ENCODE peak calls at places on chromosomes 12 and 14, in six cellular contexts. One of them, this sample, is unnamed.

GRCh38 chr12:46921048-46921753 is 95.4 kb upstream of the SLC38A4 start:
- DNase-seq in A549: peak; percentile 31
- DNase-seq in HCT116: no peak
- DNase-seq in K562: no peak
- DNase-seq in H1: no peak
- DNase-seq in GM12878: no peak
- DNase-seq in this sample: no peak

GRCh38 chr14:48967419-48967818 is 618.8 kb downstream of the RPS29 start:
- DNase-seq in A549: no peak
- DNase-seq in HCT116: no peak
- DNase-seq in K562: no peak
- DNase-seq in H1: no peak
- DNase-seq in GM12878: no peak
- DNase-seq in this sample: no peak

GRCh38 chr12:43976027-43976426 is 140.1 kb downstream of the TMEM117 start:
- DNase-seq in A549: no peak
- DNase-seq in HCT116: no peak
- DNase-seq in K562: no peak
- DNase-seq in H1: no peak
- DNase-seq in GM12878: no peak
- DNase-seq in this sample: no peak

GRCh38 chr14:35320472-35320871 is 28.3 kb downstream of the PSMA6 start:
- DNase-seq in A549: no peak
- DNase-seq in HCT116: no peak
- DNase-seq in K562: no peak
- DNase-seq in H1: no peak
- DNase-seq in GM12878: no peak
- DNase-seq in this sample: no peak

GRCh38 chr12:80373666-80374065 is 70.4 kb upstream of the PTPRQ start:
- DNase-seq in A549: no peak
- DNase-seq in HCT116: no peak
- DNase-seq in K562: no peak
- DNase-seq in H1: no peak
- DNase-seq in GM12878: no peak
- DNase-seq in this sample: no peak

GRCh38 chr14:26332966-26333365 is 264.9 kb downstream of the NOVA1 start:
- DNase-seq in A549: no peak
- DNase-seq in HCT116: no peak
- DNase-seq in K562: no peak
- DNase-seq in H1: no peak
- DNase-seq in GM12878: no peak
- DNase-seq in this sample: no peak

GRCh38 chr14:59283380-59283779 is 94.9 kb downstream of the DAAM1 start:
- DNase-seq in A549: no peak
- DNase-seq in HCT116: no peak
- DNase-seq in K562: no peak
- DNase-seq in H1: no peak
- DNase-seq in GM12878: no peak
- DNase-seq in this sample: no peak

GRCh38 chr12:25320123-25321006 is 69.6 kb upstream of the KRAS start:
- DNase-seq in A549: no peak
- DNase-seq in HCT116: no peak
- DNase-seq in K562: no peak
- DNase-seq in H1: no peak
- DNase-seq in GM12878: peak; percentile 82
- DNase-seq in this sample: peak; percentile 42

GRCh38 chr12:49903700-49904423 is at the start of gene FAIM2:
- DNase-seq in A549: no peak
- DNase-seq in HCT116: no peak
- DNase-seq in K562: peak; percentile 72
- DNase-seq in H1: no peak
- DNase-seq in GM12878: no peak
- DNase-seq in this sample: no peak

GRCh38 chr12:93176166-93176565 is 201.6 kb upstream of the NUDT4 start:
- DNase-seq in A549: no peak
- DNase-seq in HCT116: no peak
- DNase-seq in K562: no peak
- DNase-seq in H1: no peak
- DNase-seq in GM12878: no peak
- DNase-seq in this sample: no peak
- H3K4me3 ChIP-seq in A549: no peak overlapping the region
- H3K4me3 ChIP-seq in HCT116: no peak overlapping the region
- H3K4me3 ChIP-seq in K562: no peak overlapping the region
- H3K4me3 ChIP-seq in H1: no peak overlapping the region
- H3K4me3 ChIP-seq in GM12878: no peak overlapping the region
- H3K4me3 ChIP-seq in this sample: no peak overlapping the region

GRCh38 chr12:130715996-130716917 is at the start of gene RIMBP2:
- DNase-seq in A549: peak; percentile 44
- DNase-seq in HCT116: no peak
- DNase-seq in K562: no peak
- DNase-seq in H1: no peak
- DNase-seq in GM12878: no peak
- DNase-seq in this sample: no peak
- TF ChIP-seq MAX in A549: no peak
- TF ChIP-seq MAX in HCT116: no peak
- TF ChIP-seq MAX in K562: no peak
- TF ChIP-seq MAX in H1: peak; percentile 68
- TF ChIP-seq MAX in GM12878: no peak
- TF ChIP-seq MAX in this sample: no peak

GRCh38 chr12:54363047-54363446 is 1.2 kb downstream of the GPR84 start:
- DNase-seq in A549: no peak
- DNase-seq in HCT116: no peak
- DNase-seq in K562: no peak
- DNase-seq in H1: no peak
- DNase-seq in GM12878: no peak
- DNase-seq in this sample: no peak
- TF ChIP-seq POLR2A in A549: no peak
- TF ChIP-seq POLR2A in HCT116: no peak
- TF ChIP-seq POLR2A in K562: no peak
- TF ChIP-seq POLR2A in H1: no peak
- TF ChIP-seq POLR2A in GM12878: no peak
- TF ChIP-seq POLR2A in this sample: no peak

DNA sequence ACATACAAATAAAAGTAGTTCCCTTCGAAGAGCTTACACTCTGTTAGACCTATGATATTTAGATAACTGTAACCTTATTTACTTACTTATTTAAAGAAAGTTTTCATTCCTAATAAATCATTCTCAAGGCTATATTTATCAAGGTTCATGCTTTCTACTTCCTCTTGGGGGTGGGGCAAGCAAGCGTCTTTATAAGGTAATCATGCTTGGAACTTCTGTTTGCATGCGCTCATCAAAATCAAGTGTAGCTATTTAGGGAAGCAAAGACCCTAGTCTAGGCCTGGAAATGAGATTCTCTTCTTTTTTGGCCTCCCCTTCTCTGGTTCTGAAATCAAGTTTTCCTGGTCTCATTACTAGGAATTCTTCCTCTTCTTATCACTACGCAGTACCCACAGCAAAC is 766 bp downstream of the RERG start:
- DNase-seq in A549: no peak
- DNase-seq in HCT116: no peak
- DNase-seq in K562: no peak
- DNase-seq in H1: no peak
- DNase-seq in GM12878: no peak
- DNase-seq in this sample: no peak
- H3K4me3 ChIP-seq in A549: no peak overlapping the region
- H3K4me3 ChIP-seq in HCT116: no peak overlapping the region
- H3K4me3 ChIP-seq in K562: no peak overlapping the region
- H3K4me3 ChIP-seq in H1: no peak overlapping the region
- H3K4me3 ChIP-seq in GM12878: no peak overlapping the region
- H3K4me3 ChIP-seq in this sample: no peak overlapping the region

DNA sequence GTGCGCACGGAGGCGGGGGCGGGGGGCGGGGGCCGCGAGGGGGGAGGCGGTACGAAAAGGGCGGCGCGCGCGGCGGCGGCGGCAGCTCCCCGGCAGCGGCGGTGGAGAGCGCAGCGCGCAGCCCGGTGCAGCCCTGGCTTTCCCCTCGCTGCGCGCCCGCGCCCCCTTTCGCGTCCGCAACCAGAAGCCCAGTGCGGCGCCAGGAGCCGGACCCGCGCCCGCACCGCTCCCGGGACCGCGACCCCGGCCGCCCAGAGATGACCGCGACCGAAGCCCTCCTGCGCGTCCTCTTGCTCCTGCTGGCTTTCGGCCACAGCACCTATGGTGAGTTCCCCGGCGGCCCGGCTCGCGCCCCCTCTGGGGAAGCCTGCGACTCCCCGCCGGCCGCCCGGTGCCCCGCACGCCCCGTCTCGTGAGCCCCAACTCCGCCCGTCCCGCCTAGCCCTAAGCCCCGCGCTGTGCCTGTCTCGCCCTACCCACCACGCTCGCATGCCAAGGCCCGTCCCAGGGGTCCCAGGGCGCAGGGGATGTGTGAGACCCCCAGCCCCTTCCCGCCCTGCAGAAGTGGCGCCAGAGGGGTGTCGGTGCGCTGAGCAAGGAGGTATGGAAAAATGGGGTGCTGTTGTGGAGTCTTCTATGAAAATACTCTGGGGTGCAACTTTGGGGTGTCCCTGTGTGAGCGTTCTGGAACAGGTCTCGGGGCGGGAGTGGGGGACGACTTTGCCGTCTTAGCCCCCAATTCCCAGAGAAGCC is at the start of gene DLK1:
- DNase-seq in A549: no peak
- DNase-seq in HCT116: no peak
- DNase-seq in K562: peak; percentile 74
- DNase-seq in H1: no peak
- DNase-seq in GM12878: no peak
- DNase-seq in this sample: no peak
- TF ChIP-seq MAX in A549: no peak
- TF ChIP-seq MAX in HCT116: no peak
- TF ChIP-seq MAX in K562: no peak
- TF ChIP-seq MAX in H1: no peak
- TF ChIP-seq MAX in GM12878: no peak
- TF ChIP-seq MAX in this sample: no peak

GRCh38 chr12:52721838-52722470 is 18.6 kb upstream of the KRT77 start:
- DNase-seq in A549: no peak
- DNase-seq in HCT116: no peak
- DNase-seq in K562: no peak
- DNase-seq in H1: no peak
- DNase-seq in GM12878: no peak
- DNase-seq in this sample: peak; percentile 14

GRCh38 chr12:52727037-52727436 is 23.7 kb upstream of the KRT77 start:
- DNase-seq in A549: no peak
- DNase-seq in HCT116: no peak
- DNase-seq in K562: no peak
- DNase-seq in H1: no peak
- DNase-seq in GM12878: no peak
- DNase-seq in this sample: no peak

GRCh38 chr12:52726451-52726850 is 23.1 kb upstream of the KRT77 start:
- DNase-seq in A549: no peak
- DNase-seq in HCT116: no peak
- DNase-seq in K562: no peak
- DNase-seq in H1: no peak
- DNase-seq in GM12878: no peak
- DNase-seq in this sample: no peak

GRCh38 chr12:52722680-52723079 is 19.4 kb upstream of the KRT77 start:
- DNase-seq in A549: no peak
- DNase-seq in HCT116: no peak
- DNase-seq in K562: no peak
- DNase-seq in H1: no peak
- DNase-seq in GM12878: no peak
- DNase-seq in this sample: no peak

DNA sequence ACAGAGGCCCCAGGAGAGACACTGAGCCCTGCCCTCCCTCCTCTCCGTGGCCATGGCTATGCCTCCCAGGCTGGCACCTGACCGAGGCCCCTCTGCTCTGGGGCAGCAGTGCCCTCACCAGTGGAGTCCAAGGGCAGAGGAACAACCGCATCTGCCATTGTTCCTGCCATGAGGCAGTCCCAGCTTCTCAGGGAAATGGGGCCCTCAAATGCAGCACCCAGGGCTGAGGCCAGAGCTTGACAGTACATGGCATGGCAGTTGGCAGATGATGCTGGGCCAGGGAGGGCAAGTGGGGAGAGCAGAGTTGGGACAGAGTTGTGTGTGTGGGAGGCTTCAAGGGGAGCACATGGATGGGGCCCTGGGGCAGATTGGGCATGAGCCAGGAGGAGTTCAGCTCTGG is 21.1 kb upstream of the KRT77 start:
- DNase-seq in A549: no peak
- DNase-seq in HCT116: no peak
- DNase-seq in K562: no peak
- DNase-seq in H1: no peak
- DNase-seq in GM12878: no peak
- DNase-seq in this sample: no peak
- TF ChIP-seq POLR2A in A549: no peak
- TF ChIP-seq POLR2A in HCT116: no peak
- TF ChIP-seq POLR2A in K562: no peak
- TF ChIP-seq POLR2A in H1: no peak
- TF ChIP-seq POLR2A in GM12878: no peak
- TF ChIP-seq POLR2A in this sample: no peak

GRCh38 chr12:106140223-106140986 is 1.7 kb upstream of the NUAK1 start:
- DNase-seq in A549: no peak
- DNase-seq in HCT116: no peak
- DNase-seq in K562: no peak
- DNase-seq in H1: no peak
- DNase-seq in GM12878: no peak
- DNase-seq in this sample: no peak
- H3K4me3 ChIP-seq in A549: peak overlapping the region; percentile 83
- H3K4me3 ChIP-seq in HCT116: peak overlapping the region; percentile 65
- H3K4me3 ChIP-seq in K562: no peak overlapping the region
- H3K4me3 ChIP-seq in H1: peak overlapping the region; percentile 78
- H3K4me3 ChIP-seq in GM12878: no peak overlapping the region
- H3K4me3 ChIP-seq in this sample: no peak overlapping the region

DNA sequence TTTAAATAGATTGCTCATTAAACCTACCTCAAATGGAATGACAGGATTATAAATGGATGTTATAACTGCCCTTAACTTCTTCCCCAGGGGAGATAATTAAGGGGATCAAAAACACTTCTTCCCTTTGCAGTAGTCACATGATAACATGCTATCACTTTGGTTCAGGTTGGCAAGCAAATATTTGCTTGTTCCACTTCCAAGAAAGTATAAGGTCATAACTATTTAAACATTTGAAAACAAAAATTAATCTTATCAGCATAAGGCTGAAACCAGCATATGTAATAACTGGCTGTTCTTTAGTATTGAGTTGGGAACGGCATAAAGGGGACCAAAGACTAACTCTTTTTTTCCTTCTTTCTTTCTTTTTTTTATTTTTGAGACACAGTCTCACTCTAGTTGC is 2.4 kb upstream of the LYZ start:
- DNase-seq in A549: no peak
- DNase-seq in HCT116: no peak
- DNase-seq in K562: peak; percentile 31
- DNase-seq in H1: no peak
- DNase-seq in GM12878: no peak
- DNase-seq in this sample: no peak
- TF ChIP-seq MAX in A549: no peak
- TF ChIP-seq MAX in HCT116: no peak
- TF ChIP-seq MAX in K562: no peak
- TF ChIP-seq MAX in H1: no peak
- TF ChIP-seq MAX in GM12878: no peak
- TF ChIP-seq MAX in this sample: no peak

GRCh38 chr12:23014749-23015148 is 389.8 kb downstream of the ETNK1 start:
- DNase-seq in A549: no peak
- DNase-seq in HCT116: no peak
- DNase-seq in K562: no peak
- DNase-seq in H1: no peak
- DNase-seq in GM12878: no peak
- DNase-seq in this sample: no peak
- TF ChIP-seq POLR2A in A549: no peak
- TF ChIP-seq POLR2A in HCT116: no peak
- TF ChIP-seq POLR2A in K562: no peak
- TF ChIP-seq POLR2A in H1: no peak
- TF ChIP-seq POLR2A in GM12878: no peak
- TF ChIP-seq POLR2A in this sample: no peak